ENCODE peak calls at places on chromosome 9, in six cellular contexts. E is coronary artery; B is PC-9; A is upper lobe of left lung; O is IMR-90; T is CD8-positive, alpha-beta T cell. G is an unnamed sample.
A peak's percentile ranks its signal among the peaks of the same experiment; 100 is the strongest.

GRCh38 chr9:104694218-104694617 is at the start of gene OR13D1:
- DNase-seq in E (no peak), B (no peak), A (no peak), O (no peak), T (no peak), G (no peak)

GRCh38 chr9:21996438-21996837 is 1.8 kb downstream of the CDKN2B-AS1 start:
- DNase-seq in E (no peak), B (no peak), A (no peak), O (no peak), T (no peak), G (no peak)

GRCh38 chr9:4315582-4316215 is 15.8 kb upstream of the GLIS3 start:
- DNase-seq in E (no peak), B (no peak), A (peak; percentile 72), O (peak; percentile 69), T (peak; percentile 69), G (peak; percentile 56)

GRCh38 chr9:98146101-98146991 is 27.3 kb upstream of the TRIM14 start:
- DNase-seq in E (no peak), B (peak; percentile 99), A (peak; percentile 98), O (peak; percentile 27), T (no peak), G (peak; percentile 63)

GRCh38 chr9:93082841-93083411 is 13.1 kb upstream of the CARD19 start:
- DNase-seq in E (peak; percentile 40), B (no peak), A (peak; percentile 27), O (no peak), T (no peak), G (no peak)

GRCh38 chr9:135920973-135921585 is 13.7 kb upstream of the CAMSAP1 start:
- DNase-seq in E (no peak), B (no peak), A (no peak), O (no peak), T (no peak), G (no peak)

GRCh38 chr9:97487107-97487506 is 14.4 kb upstream of the TMOD1 start:
- DNase-seq in E (no peak), B (peak; percentile 51), A (no peak), O (peak; percentile 41), T (no peak), G (no peak)

GRCh38 chr9:103277240-103277639 is 282.1 kb downstream of the CYLC2 start:
- DNase-seq in E (no peak), B (no peak), A (no peak), O (no peak), T (no peak), G (no peak)

GRCh38 chr9:91162784-91163440 is 198.8 kb downstream of the AUH start:
- DNase-seq in E (peak; percentile 68), B (no peak), A (peak; percentile 84), O (no peak), T (peak; percentile 40), G (no peak)

GRCh38 chr9:73807956-73808355 is 656.3 kb downstream of the ANXA1 start:
- DNase-seq in E (no peak), B (no peak), A (no peak), O (no peak), T (no peak), G (no peak)

GRCh38 chr9:79287881-79288280 is 283.9 kb upstream of the TLE4 start:
- DNase-seq in E (no peak), B (no peak), A (no peak), O (peak; percentile 32), T (no peak), G (no peak)

GRCh38 chr9:71685988-71686387 is 82.3 kb downstream of the CEMIP2 start:
- DNase-seq in E (no peak), B (no peak), A (no peak), O (no peak), T (peak; percentile 13), G (no peak)
- H3K4me3 ChIP-seq in E (no peak overlapping the region), B (no peak overlapping the region), A (no peak overlapping the region), O (no peak overlapping the region), T (no peak overlapping the region), G (no peak overlapping the region)

GRCh38 chr9:129568560-129569505 is 52.1 kb downstream of the C9orf50 start:
- DNase-seq in E (peak; percentile 79), B (no peak), A (no peak), O (no peak), T (peak; percentile 27), G (no peak)

GRCh38 chr9:129567329-129567728 is 53.6 kb downstream of the C9orf50 start:
- DNase-seq in E (no peak), B (no peak), A (no peak), O (no peak), T (no peak), G (no peak)

GRCh38 chr9:129569506-129570449 is 51.1 kb downstream of the C9orf50 start:
- DNase-seq in E (peak; percentile 74), B (peak; percentile 56), A (peak; percentile 33), O (peak; percentile 36), T (no peak), G (no peak)

GRCh38 chr9:129566563-129567266 is 54.2 kb downstream of the C9orf50 start:
- DNase-seq in E (no peak), B (no peak), A (no peak), O (no peak), T (no peak), G (no peak)

GRCh38 chr9:129567842-129568559 is 52.9 kb downstream of the C9orf50 start:
- DNase-seq in E (peak; percentile 76), B (peak; percentile 54), A (peak; percentile 53), O (peak; percentile 70), T (no peak), G (no peak)
- TF ChIP-seq CTCF in E (no peak), B (no peak), A (no peak), O (peak; percentile 9), T (no peak), G (no peak)

GRCh38 chr9:37381094-37381741 is 41.3 kb upstream of the GRHPR start:
- DNase-seq in E (no peak), B (no peak), A (no peak), O (no peak), T (no peak), G (no peak)

GRCh38 chr9:37378613-37379004 is 43.9 kb upstream of the GRHPR start:
- DNase-seq in E (no peak), B (no peak), A (no peak), O (no peak), T (no peak), G (no peak)

GRCh38 chr9:37379835-37380234 is 42.7 kb upstream of the GRHPR start:
- DNase-seq in E (no peak), B (no peak), A (no peak), O (no peak), T (no peak), G (no peak)

GRCh38 chr9:37382161-37382981 is 40.1 kb upstream of the GRHPR start:
- DNase-seq in E (no peak), B (no peak), A (no peak), O (no peak), T (no peak), G (no peak)

DNA sequence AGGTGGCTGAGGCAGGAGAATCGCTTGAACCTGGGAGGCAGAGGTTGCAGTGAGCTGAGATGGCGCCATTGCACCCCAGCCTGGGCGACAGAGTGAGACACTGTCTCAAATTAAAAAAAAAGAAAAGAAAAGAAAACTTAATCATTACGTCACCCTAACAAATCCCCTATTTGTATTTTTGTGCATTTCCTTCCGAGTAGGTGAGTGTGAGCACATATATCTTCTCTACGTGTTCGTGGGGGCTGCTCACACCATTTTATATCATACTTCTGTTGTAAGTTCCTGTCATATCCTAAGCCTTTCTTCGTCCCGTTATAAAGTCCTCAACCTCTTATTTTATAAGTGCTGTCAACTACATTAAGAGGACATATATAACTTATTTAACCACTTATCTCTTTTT is 41.9 kb upstream of the GRHPR start:
- DNase-seq in E (no peak), B (no peak), A (no peak), O (no peak), T (no peak), G (no peak)
- H3K4me3 ChIP-seq in E (no peak overlapping the region), B (no peak overlapping the region), A (no peak overlapping the region), O (no peak overlapping the region), T (no peak overlapping the region), G (no peak overlapping the region)

DNA sequence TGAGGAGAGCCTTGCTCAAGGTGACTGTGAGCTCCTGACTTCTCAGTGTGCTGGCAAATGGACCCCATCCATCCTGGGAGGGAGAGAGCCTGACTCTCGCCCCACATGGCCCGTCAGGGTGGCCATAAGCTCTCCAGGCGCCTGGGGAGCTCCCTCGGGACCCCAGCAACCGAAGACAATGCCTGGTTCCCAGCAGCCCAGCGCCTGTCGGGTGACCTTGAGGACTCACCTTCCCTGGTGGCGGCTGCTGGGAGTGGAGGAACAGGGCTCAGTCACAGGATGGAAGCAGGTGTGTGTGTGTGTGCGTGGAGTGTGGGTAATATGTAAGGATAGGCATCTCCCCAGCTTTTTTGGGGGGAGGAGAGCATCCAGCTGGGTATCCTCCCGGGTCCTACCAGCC is 190.3 kb downstream of the MELK start:
- DNase-seq in E (no peak), B (no peak), A (no peak), O (no peak), T (no peak), G (no peak)
- TF ChIP-seq CTCF in E (no peak), B (no peak), A (no peak), O (no peak), T (no peak), G (no peak)

GRCh38 chr9:121285835-121286687 is 18.1 kb downstream of the GSN start:
- DNase-seq in E (peak; percentile 92), B (peak; percentile 41), A (peak; percentile 68), O (peak; percentile 56), T (no peak), G (no peak)

GRCh38 chr9:121286688-121286972 is 18.7 kb downstream of the GSN start:
- DNase-seq in E (no peak), B (no peak), A (no peak), O (no peak), T (no peak), G (no peak)

GRCh38 chr9:121288557-121288873 is 20.6 kb downstream of the GSN start:
- DNase-seq in E (no peak), B (peak; percentile 36), A (no peak), O (no peak), T (no peak), G (no peak)

GRCh38 chr9:121288874-121289553 is 21.1 kb downstream of the GSN start:
- DNase-seq in E (peak; percentile 90), B (peak; percentile 75), A (peak; percentile 77), O (peak; percentile 74), T (no peak), G (no peak)

GRCh38 chr9:121286973-121287721 is 19.2 kb downstream of the GSN start:
- DNase-seq in E (peak; percentile 94), B (peak; percentile 95), A (peak; percentile 87), O (peak; percentile 95), T (no peak), G (no peak)
- H3K4me3 ChIP-seq in E (peak overlapping the region; percentile 57), B (peak overlapping the region; percentile 35), A (no peak overlapping the region), O (no peak overlapping the region), T (no peak overlapping the region), G (no peak overlapping the region)

GRCh38 chr9:10612649-10613398 is at the start of gene PTPRD:
- DNase-seq in E (no peak), B (no peak), A (peak; percentile 55), O (peak; percentile 5), T (no peak), G (peak; percentile 19)
- TF ChIP-seq CTCF in E (no peak), B (no peak), A (no peak), O (no peak), T (no peak), G (peak; percentile 55)